ENCODE peak calls at places on chromosomes 5 and 9, in seven cellular contexts. Y is HCT116, D is H1, Z is K562, O is T47D, Q is HepG2, A is GM12878. I is an unnamed sample.

GRCh38 chr5:91690921-91691320 is 307.8 kb upstream of the ARRDC3 start:
- DNase-seq in Z (no peak), Q (no peak), O (no peak), A (no peak), Y (no peak), D (no peak), I (no peak)

GRCh38 chr5:132462856-132463745 is 27.5 kb downstream of the IRF1 start:
- DNase-seq in D (no peak), Y (no peak), Z (no peak), O (no peak), A (no peak), Q (no peak), I (no peak)

GRCh38 chr5:16866795-16867584 is 69.1 kb downstream of the MYO10 start:
- DNase-seq in A (no peak), Y (no peak), O (no peak), Q (no peak), Z (no peak), D (peak), I (peak)

GRCh38 chr5:171392585-171393159 is 5.0 kb downstream of the NPM1 start:
- DNase-seq in Z (no peak), Y (no peak), D (no peak), Q (no peak), A (no peak), O (no peak), I (no peak)

GRCh38 chr9:19241728-19242127 is 11.2 kb downstream of the DENND4C start:
- DNase-seq in D (no peak), A (no peak), Q (no peak), O (no peak), Y (no peak), Z (no peak), I (no peak)

GRCh38 chr9:127608104-127608966 is 3.7 kb upstream of the STXBP1 start:
- DNase-seq in Y (peak), A (no peak), Z (peak), Q (peak), O (peak), D (peak), I (peak)

GRCh38 chr5:151615431-151615830 is 24.3 kb upstream of the FAT2 start:
- DNase-seq in Z (no peak), D (no peak), O (no peak), Y (no peak), A (no peak), Q (no peak), I (no peak)

GRCh38 chr5:109947667-109948066 is 257.9 kb downstream of the MAN2A1 start:
- DNase-seq in A (no peak), D (no peak), Q (peak), Y (no peak), Z (no peak), O (no peak), I (no peak)

GRCh38 chr5:149177911-149178565 is 36.7 kb downstream of the ABLIM3 start:
- DNase-seq in Q (no peak), Y (no peak), A (no peak), Z (no peak), D (no peak), O (peak), I (no peak)

GRCh38 chr5:78345485-78345884 is 14.9 kb upstream of the SCAMP1 start:
- DNase-seq in Q (no peak), Y (no peak), O (no peak), Z (no peak), A (no peak), D (no peak), I (no peak)

GRCh38 chr5:129945031-129945430 is 40.8 kb downstream of the CHSY3 start:
- DNase-seq in D (no peak), A (no peak), Z (no peak), O (no peak), Q (no peak), Y (no peak), I (no peak)

GRCh38 chr5:153835891-153836515 is 202.7 kb downstream of the FAM114A2 start:
- DNase-seq in D (no peak), Q (no peak), O (no peak), A (no peak), Z (no peak), Y (no peak), I (peak)

GRCh38 chr5:89471556-89471955 is 588.6 kb upstream of the MEF2C start:
- DNase-seq in D (no peak), Q (no peak), Y (no peak), A (no peak), O (no peak), Z (no peak), I (no peak)

GRCh38 chr9:125685167-125685566 is 21.8 kb downstream of the MAPKAP1 start:
- DNase-seq in O (no peak), A (no peak), Q (no peak), D (no peak), Y (no peak), Z (no peak), I (no peak)

GRCh38 chr9:123927625-123928308 is 2.2 kb downstream of the DENND1A start:
- DNase-seq in Z (no peak), Q (no peak), Y (no peak), A (peak), O (no peak), D (no peak), I (no peak)

GRCh38 chr9:123926986-123927385 is 2.9 kb downstream of the DENND1A start:
- DNase-seq in D (no peak), Q (no peak), O (no peak), Y (no peak), Z (no peak), A (no peak), I (no peak)

GRCh38 chr9:123928471-123929176 is 1.3 kb downstream of the DENND1A start:
- DNase-seq in A (no peak), D (no peak), Q (no peak), Z (peak), O (no peak), Y (no peak), I (peak)

GRCh38 chr9:123929870-123930831 is at the start of gene DENND1A:
- DNase-seq in O (peak), Q (peak), Y (peak), D (no peak), Z (peak), A (no peak), I (peak)

GRCh38 chr9:123929177-123929869 is 603 bp downstream of the DENND1A start:
- DNase-seq in Z (peak), Y (no peak), O (no peak), A (no peak), Q (peak), D (no peak), I (no peak)
- TF ChIP-seq JUND in Z (no peak), Y (no peak), O (no peak), A (no peak), Q (no peak), D (no peak), I (no peak)

DNA sequence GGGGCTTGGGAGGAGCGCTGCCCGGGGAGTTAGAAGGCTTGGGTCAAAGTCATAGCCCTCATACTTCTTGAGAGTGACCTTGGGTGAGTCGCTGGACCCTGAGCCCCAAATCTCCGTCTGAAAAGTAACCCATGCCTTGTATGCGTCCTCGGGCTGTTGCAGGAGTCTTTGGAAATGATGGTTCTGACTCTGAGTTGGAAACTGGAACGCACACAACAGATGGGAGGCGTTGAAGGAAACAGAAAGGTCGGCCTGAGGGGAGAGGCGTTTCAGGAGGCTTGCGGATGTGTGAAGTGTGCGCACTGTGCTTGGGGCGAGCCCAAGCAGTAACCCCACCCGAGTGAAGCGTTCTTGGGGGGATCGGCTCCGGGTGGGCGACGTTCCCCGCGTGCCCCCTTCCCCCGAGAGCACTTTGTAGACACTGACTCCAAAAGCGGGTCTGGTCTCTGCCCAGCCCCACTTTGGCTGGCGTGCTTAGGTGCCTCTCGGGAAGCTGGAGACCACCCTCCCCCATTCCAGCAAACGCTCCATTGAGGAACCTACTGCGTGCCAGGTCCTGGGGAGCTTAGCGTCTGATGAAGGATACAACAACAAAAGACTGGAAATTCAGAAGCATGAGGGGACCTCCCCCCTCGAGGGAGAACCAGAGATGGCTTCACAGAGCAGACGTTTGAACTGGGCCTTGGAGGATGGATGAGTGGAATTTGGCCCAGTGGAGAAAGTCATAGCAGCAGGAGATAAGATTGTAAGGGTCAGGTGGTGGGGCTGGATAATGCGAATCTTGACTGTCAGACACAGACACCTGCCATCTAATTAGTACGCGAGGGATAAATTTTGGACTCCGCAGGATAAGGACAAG is 949 bp upstream of the SLC25A51 start:
- DNase-seq in O (peak), Q (no peak), A (no peak), Z (peak), Y (no peak), D (no peak), I (peak)
- TF ChIP-seq JUND in O (no peak), Q (no peak), A (no peak), Z (no peak), Y (no peak), D (no peak), I (no peak)

GRCh38 chr5:180596668-180597231 is 5.5 kb upstream of the SCGB3A1 start:
- DNase-seq in D (no peak), Y (no peak), O (peak), A (no peak), Z (no peak), Q (no peak), I (peak)
- TF ChIP-seq JUND in D (no peak), Y (no peak), O (no peak), A (no peak), Z (no peak), Q (no peak), I (no peak)

DNA sequence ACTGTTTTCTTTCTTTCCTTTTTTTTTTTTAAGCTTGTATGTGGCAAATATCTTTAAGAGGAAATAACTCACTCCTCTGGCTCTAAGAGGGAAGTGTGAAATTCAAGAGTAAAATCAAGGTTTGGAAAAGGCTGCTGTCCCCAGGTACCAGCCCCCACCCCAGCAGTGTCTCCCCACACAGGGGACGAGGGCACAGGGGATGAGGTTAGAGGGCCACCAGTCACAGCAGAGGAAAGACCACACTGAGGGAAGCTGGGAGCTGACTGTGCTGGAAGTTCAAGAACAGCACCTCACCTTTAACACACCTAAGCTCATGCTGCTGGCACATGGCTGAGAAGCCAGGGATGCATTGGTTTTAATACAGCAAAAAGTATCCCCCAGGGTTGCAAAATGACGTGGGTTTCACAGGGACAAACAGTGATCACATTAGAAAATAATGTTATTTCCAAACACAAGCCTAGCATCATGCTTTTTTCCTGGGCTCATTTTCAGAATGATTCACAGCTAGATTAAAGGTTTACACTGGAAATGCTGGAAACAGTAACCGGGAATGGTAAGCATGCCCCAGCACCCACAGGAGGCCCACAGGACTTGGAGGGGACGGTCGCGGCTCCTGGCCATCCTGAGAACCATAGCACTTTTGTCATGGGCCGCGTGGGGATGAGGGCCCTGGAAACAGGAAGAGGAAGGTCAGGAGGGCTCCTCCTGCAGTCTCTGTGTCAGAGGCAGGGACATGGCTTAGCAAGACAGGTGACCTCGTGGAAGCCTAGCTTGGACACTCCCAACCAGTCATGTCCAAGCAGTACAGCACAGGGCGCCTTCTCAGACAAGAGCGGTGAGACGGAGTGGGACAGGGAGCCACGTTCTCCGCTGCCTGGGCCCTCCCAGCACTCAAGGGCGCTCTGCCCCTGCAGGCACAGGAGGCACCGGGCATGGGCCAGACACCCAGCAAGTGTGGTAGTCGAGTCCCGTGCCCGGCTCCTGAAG is 6.9 kb downstream of the LPCAT1 start:
- DNase-seq in Y (no peak), D (no peak), Z (no peak), A (no peak), O (no peak), Q (peak), I (no peak)
- TF ChIP-seq JUND in Y (no peak), D (no peak), Z (no peak), A (no peak), O (no peak), Q (no peak), I (no peak)

DNA sequence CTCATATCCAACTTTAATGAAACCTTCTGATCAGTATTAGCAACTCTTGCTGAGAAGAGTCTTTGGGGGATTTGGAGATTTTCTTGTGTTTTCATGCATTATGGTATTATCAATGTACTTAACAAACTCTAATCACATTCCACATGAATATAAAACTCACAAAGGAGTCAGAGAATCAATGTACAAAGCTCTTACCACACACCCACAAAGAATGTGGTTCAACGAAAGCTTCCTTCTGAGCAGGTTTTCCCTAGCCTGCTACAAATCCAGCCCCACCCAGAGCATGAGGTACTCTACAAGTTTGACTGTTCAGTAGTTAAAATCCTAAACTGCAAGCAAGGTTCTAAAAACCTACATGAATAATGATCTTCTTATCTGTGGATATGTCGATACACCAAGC is 210.1 kb downstream of the TARS1 start:
- DNase-seq in Y (no peak), O (peak), A (no peak), Z (no peak), Q (no peak), D (no peak), I (no peak)
- TF ChIP-seq JUND in Y (no peak), O (no peak), A (no peak), Z (no peak), Q (no peak), D (no peak), I (no peak)

GRCh38 chr5:58715997-58716656 is 133.3 kb downstream of the RAB3C start:
- DNase-seq in A (no peak), Z (no peak), O (no peak), D (no peak), Y (no peak), Q (no peak), I (no peak)
- TF ChIP-seq JUND in A (no peak), Z (no peak), O (no peak), D (no peak), Y (no peak), Q (no peak), I (no peak)

GRCh38 chr5:170268884-170269283 is 28.7 kb downstream of the LCP2 start:
- DNase-seq in Y (no peak), Z (no peak), Q (no peak), A (no peak), D (no peak), O (no peak), I (no peak)

GRCh38 chr5:170266570-170267379 is 30.8 kb downstream of the LCP2 start:
- DNase-seq in O (no peak), Y (no peak), Z (no peak), D (no peak), Q (no peak), A (no peak), I (no peak)

GRCh38 chr5:170268153-170268689 is 29.4 kb downstream of the LCP2 start:
- DNase-seq in A (no peak), Y (no peak), O (no peak), Z (no peak), Q (no peak), D (no peak), I (no peak)

GRCh38 chr5:170269579-170269978 is 28.0 kb downstream of the LCP2 start:
- DNase-seq in D (no peak), Q (no peak), O (no peak), A (no peak), Y (no peak), Z (no peak), I (no peak)

DNA sequence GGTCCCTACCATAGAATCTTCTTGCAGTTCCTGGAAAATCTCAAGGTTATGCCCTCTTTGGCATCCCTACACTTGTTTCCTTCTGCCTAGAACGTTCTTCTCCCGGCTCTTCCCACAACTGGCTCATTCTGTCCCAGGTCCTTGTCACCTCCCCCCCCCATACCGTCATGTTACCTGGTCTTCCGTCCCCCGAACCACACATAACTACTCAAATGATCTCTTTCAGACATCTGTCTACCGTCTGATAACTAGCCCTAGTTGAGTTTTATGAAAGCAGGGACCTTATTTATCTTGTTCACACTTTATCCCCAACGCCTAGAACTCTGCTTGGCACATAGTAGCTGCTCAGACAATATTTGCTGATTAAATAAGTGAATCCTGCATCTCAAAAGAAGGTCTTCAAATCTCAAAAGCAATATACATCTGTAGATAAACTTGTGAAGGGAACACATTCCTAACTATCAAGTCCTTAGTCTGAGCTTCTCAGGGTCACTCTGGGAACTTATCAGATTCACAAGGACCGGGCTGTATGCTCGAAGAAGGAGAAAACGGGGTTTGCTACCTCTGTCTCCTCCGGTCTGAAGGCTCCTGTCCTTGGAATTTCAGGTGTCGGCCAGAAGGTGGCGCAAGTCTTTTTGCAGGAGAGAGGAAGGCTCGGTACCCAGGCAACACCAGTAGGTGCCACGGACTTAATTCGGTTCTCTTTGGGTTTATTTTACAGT is 30.0 kb downstream of the LCP2 start:
- DNase-seq in O (peak), Z (peak), D (no peak), Y (peak), Q (peak), A (peak), I (peak)
- TF ChIP-seq JUND in O (no peak), Z (no peak), D (no peak), Y (no peak), Q (no peak), A (no peak), I (no peak)